ENCODE peak calls at places on chromosomes 12 and 14, in four cellular contexts. P is K562, X is GM12878, E is astrocyte of the cerebellum. H is an unnamed sample.

GRCh38 chr12:50845021-50845647 is 2.4 kb downstream of the TMPRSS12 start:
- DNase-seq in P (peak; percentile 9), X (no peak), E (no peak), H (no peak)

GRCh38 chr14:85175556-85175955 is 354.4 kb upstream of the FLRT2 start:
- DNase-seq in P (no peak), E (no peak), X (no peak), H (peak; percentile 3)

GRCh38 chr12:97283297-97283696 is 179.3 kb upstream of the RMST start:
- DNase-seq in P (peak; percentile 20), E (no peak), X (no peak), H (no peak)

GRCh38 chr14:38553586-38553985 is 297.7 kb upstream of the CLEC14A start:
- DNase-seq in P (no peak), E (peak; percentile 90), X (no peak), H (no peak)

GRCh38 chr14:73741386-73741875 is 27.2 kb upstream of the PNMA1 start:
- DNase-seq in P (peak; percentile 90), X (no peak), E (no peak), H (no peak)

GRCh38 chr14:54659365-54659764 is 92.4 kb downstream of the SAMD4A start:
- DNase-seq in E (no peak), X (no peak), P (no peak), H (no peak)

GRCh38 chr12:120684523-120684932 is 2.4 kb upstream of the MLEC start:
- DNase-seq in X (peak; percentile 85), E (no peak), P (no peak), H (no peak)

GRCh38 chr14:50030049-50030448 is 86.3 kb downstream of the VCPKMT start:
- DNase-seq in P (no peak), E (no peak), X (no peak), H (no peak)

GRCh38 chr12:97943359-97943758 is 480.8 kb downstream of the RMST start:
- DNase-seq in X (no peak), P (no peak), E (no peak), H (no peak)

GRCh38 chr14:50619569-50620141 is 48.5 kb downstream of the SAV1 start:
- DNase-seq in X (peak; percentile 21), P (no peak), E (peak; percentile 47), H (no peak)

GRCh38 chr14:90556666-90557450 is 160.0 kb downstream of the CALM1 start:
- DNase-seq in E (no peak), X (no peak), P (peak; percentile 81), H (no peak)

GRCh38 chr12:131511391-131511802 is 199.5 kb upstream of the SFSWAP start:
- DNase-seq in P (no peak), E (no peak), X (peak; percentile 73), H (no peak)

GRCh38 chr14:61342486-61342885 is 21.1 kb downstream of the PRKCH start:
- DNase-seq in E (no peak), X (peak; percentile 67), P (no peak), H (no peak)

GRCh38 chr12:11717533-11717961 is 68.1 kb downstream of the ETV6 start:
- DNase-seq in P (no peak), X (peak; percentile 75), E (no peak), H (no peak)

GRCh38 chr12:77151030-77151429 is 85.7 kb upstream of the E2F7 start:
- DNase-seq in X (no peak), P (no peak), E (no peak), H (no peak)

GRCh38 chr14:20438664-20439063 is 2.7 kb upstream of the KLHL33 start:
- DNase-seq in P (no peak), X (no peak), E (no peak), H (no peak)

GRCh38 chr12:65510584-65511050 is 232.1 kb downstream of the MSRB3 start:
- DNase-seq in E (peak; percentile 91), X (no peak), P (no peak), H (no peak)

GRCh38 chr12:27824126-27824842 is 44.2 kb upstream of the MANSC4 start:
- DNase-seq in X (peak; percentile 60), P (no peak), E (no peak), H (no peak)

GRCh38 chr14:100037351-100037750 is 27.9 kb upstream of the EVL start:
- DNase-seq in E (no peak), X (no peak), P (no peak), H (no peak)

GRCh38 chr12:6927379-6927991 is at the start of gene ATN1:
- DNase-seq in E (no peak), X (no peak), P (peak; percentile 78), H (peak; percentile 67)

GRCh38 chr12:1870998-1871917 is 47.2 kb downstream of the CACNA2D4 start:
- DNase-seq in E (no peak), X (no peak), P (no peak), H (no peak)

GRCh38 chr12:91722072-91722471 is 423.6 kb downstream of the BTG1 start:
- DNase-seq in P (no peak), E (no peak), X (no peak), H (no peak)

GRCh38 chr14:38866461-38866860 is 236.6 kb downstream of the SEC23A start:
- DNase-seq in X (no peak), E (no peak), P (no peak), H (no peak)

GRCh38 chr12:29930503-29930902 is 146.8 kb upstream of the TMTC1 start:
- DNase-seq in P (no peak), E (no peak), X (no peak), H (no peak)

GRCh38 chr14:77111021-77111420 is 13.0 kb downstream of the CIPC start:
- DNase-seq in E (no peak), X (no peak), P (no peak), H (no peak)

GRCh38 chr14:98018626-98019025 is 1221.4 kb downstream of the VRK1 start:
- DNase-seq in X (no peak), E (no peak), P (no peak), H (no peak)

GRCh38 chr12:64835926-64836325 is 11.5 kb downstream of the TBC1D30 start:
- DNase-seq in P (no peak), X (no peak), E (no peak), H (no peak)

GRCh38 chr14:69363055-69363454 is 35.0 kb downstream of the ERH start:
- DNase-seq in X (no peak), P (no peak), E (peak; percentile 18), H (peak; percentile 29)

GRCh38 chr14:50362791-50363733 is 33.6 kb downstream of the CDKL1 start:
- DNase-seq in E (no peak), X (no peak), P (no peak), H (no peak)

GRCh38 chr14:21476526-21476924 is 234 bp downstream of the RAB2B start:
- DNase-seq in E (peak; percentile 31), X (no peak), P (peak; percentile 80), H (no peak)

GRCh38 chr12:67520611-67521010 is 127.9 kb upstream of the DYRK2 start:
- DNase-seq in E (no peak), P (no peak), X (no peak), H (no peak)

GRCh38 chr12:71183018-71183417 is 25.2 kb upstream of the TSPAN8 start:
- DNase-seq in X (no peak), P (no peak), E (no peak), H (no peak)

GRCh38 chr12:126051611-126052107 is 986.4 kb downstream of the AACS start:
- DNase-seq in P (no peak), E (peak; percentile 86), X (no peak), H (peak; percentile 8)

GRCh38 chr12:46372131-46372851 is at the start of gene SLC38A2:
- DNase-seq in P (peak; percentile 77), E (peak; percentile 78), X (no peak), H (peak; percentile 91)

GRCh38 chr12:122064034-122064777 is 14.3 kb upstream of the MLXIP start:
- DNase-seq in P (peak; percentile 96), E (peak; percentile 89), X (peak; percentile 50), H (peak; percentile 65)
- TF ChIP-seq CTCF in P (peak; percentile 82), E (peak; percentile 59), X (peak; percentile 47), H (peak; percentile 26)

DNA sequence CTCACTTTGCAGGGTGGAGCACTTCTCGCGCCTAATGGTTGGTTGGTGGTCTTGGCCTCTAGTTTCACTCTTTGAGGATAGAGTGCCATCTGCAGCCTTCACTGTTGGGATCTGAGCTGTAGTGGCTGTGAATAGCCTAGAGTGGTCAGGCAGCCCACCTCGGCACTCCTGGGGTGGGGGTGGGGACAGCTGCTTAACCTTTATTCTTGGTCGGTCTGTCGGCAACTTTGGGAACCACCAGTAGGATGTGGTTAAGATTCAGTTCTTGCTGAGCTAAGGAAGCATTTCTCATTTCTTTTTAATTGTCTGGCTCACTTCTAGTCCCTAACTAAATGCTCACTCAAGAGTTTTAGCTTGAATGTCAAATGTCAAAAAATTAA is 21.1 kb downstream of the TMBIM6 start:
- DNase-seq in X (no peak), P (no peak), E (no peak), H (no peak)
- TF ChIP-seq CTCF in X (no peak), P (no peak), E (no peak), H (no peak)

DNA sequence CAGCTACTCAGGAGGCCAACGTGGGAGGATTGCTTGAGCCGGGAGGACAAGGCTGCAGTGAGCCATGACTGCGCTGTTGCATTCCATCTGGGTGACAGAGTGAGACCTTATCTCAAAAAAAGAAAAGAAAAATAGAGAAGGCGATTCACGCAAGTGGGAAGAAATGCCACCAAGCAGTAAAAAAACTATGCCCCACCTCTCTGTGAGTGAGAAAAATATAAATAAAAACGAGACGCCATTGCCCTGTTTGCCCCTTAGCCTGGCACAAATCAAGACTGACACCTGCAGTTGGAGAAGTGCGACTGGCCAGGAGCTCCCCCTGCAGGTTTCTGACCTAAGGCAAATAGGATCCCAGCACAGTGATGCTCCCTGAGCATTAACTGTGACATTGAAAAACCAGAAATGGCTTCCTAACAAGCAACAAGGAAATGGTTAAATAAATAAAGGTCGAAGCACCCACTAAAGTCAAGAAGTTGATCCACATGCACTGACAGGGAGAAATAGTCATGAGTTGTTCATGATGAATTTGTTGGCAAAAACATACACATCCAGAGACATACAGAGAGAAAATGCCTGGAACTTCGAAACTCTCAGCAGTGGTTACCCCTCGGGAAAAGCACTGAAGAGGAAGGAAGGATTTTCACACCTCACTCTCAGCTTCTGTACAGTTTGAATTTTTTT is 21.1 kb downstream of the GSC start:
- DNase-seq in P (no peak), X (no peak), E (no peak), H (no peak)
- TF ChIP-seq CTCF in P (peak; percentile 57), X (peak; percentile 72), E (peak; percentile 74), H (peak; percentile 40)

DNA sequence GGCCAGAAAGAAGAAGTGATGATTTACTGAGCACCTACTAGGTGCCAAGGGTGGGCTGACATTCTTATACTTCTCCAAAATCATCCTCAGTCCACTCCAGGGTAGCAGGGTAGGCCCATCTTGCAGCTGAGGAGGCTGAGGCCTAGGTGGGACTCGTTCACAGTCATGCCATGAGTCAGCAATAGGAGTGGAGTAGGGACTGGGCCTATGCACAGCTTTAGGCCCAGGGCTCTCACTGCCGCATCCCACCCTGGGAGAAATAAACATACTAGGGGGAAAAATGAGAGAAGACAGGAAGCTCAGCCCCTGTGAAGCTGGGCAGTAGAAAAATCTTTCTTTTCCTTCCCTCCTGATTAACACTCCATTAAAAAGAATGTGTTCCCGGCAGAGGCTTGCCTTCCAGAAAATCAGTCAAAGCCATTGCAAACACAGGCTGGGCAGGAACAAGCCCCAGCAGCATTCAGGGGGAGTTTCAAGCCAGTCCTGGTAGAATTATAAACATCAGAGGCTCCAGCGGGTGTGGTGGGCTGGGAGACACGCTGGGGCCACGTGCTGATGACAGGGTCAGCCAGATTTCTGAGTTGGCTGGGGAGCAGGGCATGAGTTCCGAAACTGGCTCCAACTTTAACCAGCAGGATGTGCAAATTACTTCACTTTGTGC is 1.8 kb downstream of the HSPB8 start:
- DNase-seq in E (no peak), X (no peak), P (peak; percentile 23), H (peak; percentile 27)
- TF ChIP-seq CTCF in E (no peak), X (no peak), P (no peak), H (no peak)

H was measured in AG09319.